ENCODE peak calls at places on chromosomes 2 and 18, in eight cellular contexts. One of them, this sample, is unnamed.

GRCh38 chr2:29186812-29187211 is 71.6 kb downstream of the CLIP4 start:
- DNase-seq in iris pigment epithelial cell: no peak
- DNase-seq in bronchial epithelial cell: no peak
- DNase-seq in GOT3: no peak
- DNase-seq in cerebellum: no peak
- DNase-seq in NCI-H1092 treated with DMSO at 0.1 percent for 48 hours: no peak
- DNase-seq in CD4-positive, CD25-positive, alpha-beta regulatory T cell: no peak
- DNase-seq in astrocyte of the spinal cord: no peak
- DNase-seq in this sample: no peak

GRCh38 chr2:11784747-11785610 is 38.5 kb downstream of the LPIN1 start:
- DNase-seq in bronchial epithelial cell: peak; percentile 7
- DNase-seq in CD4-positive, CD25-positive, alpha-beta regulatory T cell: peak; percentile 40
- DNase-seq in astrocyte of the spinal cord: peak; percentile 41
- DNase-seq in cerebellum: peak; percentile 63
- DNase-seq in GOT3: no peak
- DNase-seq in iris pigment epithelial cell: peak; percentile 36
- DNase-seq in NCI-H1092 treated with DMSO at 0.1 percent for 48 hours: peak; percentile 9
- DNase-seq in this sample: no peak

GRCh38 chr2:11129598-11130449 is 25.4 kb upstream of the SLC66A3 start:
- DNase-seq in iris pigment epithelial cell: no peak
- DNase-seq in CD4-positive, CD25-positive, alpha-beta regulatory T cell: peak; percentile 84
- DNase-seq in GOT3: no peak
- DNase-seq in astrocyte of the spinal cord: no peak
- DNase-seq in NCI-H1092 treated with DMSO at 0.1 percent for 48 hours: no peak
- DNase-seq in bronchial epithelial cell: peak; percentile 37
- DNase-seq in cerebellum: no peak
- DNase-seq in this sample: no peak

GRCh38 chr2:37302701-37303252 is 21.9 kb downstream of the PRKD3 start:
- DNase-seq in NCI-H1092 treated with DMSO at 0.1 percent for 48 hours: no peak
- DNase-seq in astrocyte of the spinal cord: no peak
- DNase-seq in GOT3: no peak
- DNase-seq in CD4-positive, CD25-positive, alpha-beta regulatory T cell: no peak
- DNase-seq in cerebellum: no peak
- DNase-seq in bronchial epithelial cell: no peak
- DNase-seq in iris pigment epithelial cell: no peak
- DNase-seq in this sample: no peak

GRCh38 chr2:72770879-72771461 is 54.9 kb downstream of the EXOC6B start:
- DNase-seq in cerebellum: peak; percentile 84
- DNase-seq in bronchial epithelial cell: peak; percentile 74
- DNase-seq in iris pigment epithelial cell: peak; percentile 71
- DNase-seq in CD4-positive, CD25-positive, alpha-beta regulatory T cell: peak; percentile 84
- DNase-seq in NCI-H1092 treated with DMSO at 0.1 percent for 48 hours: peak; percentile 55
- DNase-seq in GOT3: no peak
- DNase-seq in astrocyte of the spinal cord: peak; percentile 75
- DNase-seq in this sample: peak; percentile 33

GRCh38 chr2:86249176-86249842 is 50.1 kb downstream of the MRPL35 start:
- DNase-seq in bronchial epithelial cell: peak; percentile 51
- DNase-seq in iris pigment epithelial cell: peak; percentile 63
- DNase-seq in CD4-positive, CD25-positive, alpha-beta regulatory T cell: no peak
- DNase-seq in GOT3: no peak
- DNase-seq in NCI-H1092 treated with DMSO at 0.1 percent for 48 hours: peak; percentile 42
- DNase-seq in cerebellum: no peak
- DNase-seq in astrocyte of the spinal cord: peak; percentile 77
- DNase-seq in this sample: peak; percentile 83

GRCh38 chr2:29011650-29012060 is 30.6 kb downstream of the TOGARAM2 start:
- DNase-seq in CD4-positive, CD25-positive, alpha-beta regulatory T cell: peak; percentile 86
- DNase-seq in GOT3: no peak
- DNase-seq in iris pigment epithelial cell: peak; percentile 46
- DNase-seq in NCI-H1092 treated with DMSO at 0.1 percent for 48 hours: peak; percentile 39
- DNase-seq in cerebellum: peak; percentile 22
- DNase-seq in bronchial epithelial cell: no peak
- DNase-seq in astrocyte of the spinal cord: peak; percentile 31
- DNase-seq in this sample: no peak

GRCh38 chr2:222982010-222982908 is 69.7 kb upstream of the KCNE4 start:
- DNase-seq in iris pigment epithelial cell: peak; percentile 88
- DNase-seq in cerebellum: peak; percentile 21
- DNase-seq in astrocyte of the spinal cord: peak; percentile 85
- DNase-seq in CD4-positive, CD25-positive, alpha-beta regulatory T cell: no peak
- DNase-seq in NCI-H1092 treated with DMSO at 0.1 percent for 48 hours: peak; percentile 65
- DNase-seq in bronchial epithelial cell: peak; percentile 70
- DNase-seq in GOT3: no peak
- DNase-seq in this sample: peak; percentile 41

GRCh38 chr18:11096411-11096810 is 53.0 kb downstream of the PIEZO2 start:
- DNase-seq in NCI-H1092 treated with DMSO at 0.1 percent for 48 hours: no peak
- DNase-seq in CD4-positive, CD25-positive, alpha-beta regulatory T cell: no peak
- DNase-seq in iris pigment epithelial cell: no peak
- DNase-seq in cerebellum: no peak
- DNase-seq in GOT3: no peak
- DNase-seq in astrocyte of the spinal cord: no peak
- DNase-seq in bronchial epithelial cell: no peak
- DNase-seq in this sample: no peak

GRCh38 chr2:164847966-164848365 is 6.3 kb upstream of the COBLL1 start:
- DNase-seq in GOT3: no peak
- DNase-seq in CD4-positive, CD25-positive, alpha-beta regulatory T cell: no peak
- DNase-seq in astrocyte of the spinal cord: no peak
- DNase-seq in cerebellum: no peak
- DNase-seq in NCI-H1092 treated with DMSO at 0.1 percent for 48 hours: peak; percentile 74
- DNase-seq in bronchial epithelial cell: peak; percentile 92
- DNase-seq in iris pigment epithelial cell: no peak
- DNase-seq in this sample: peak; percentile 99

GRCh38 chr2:83826601-83827000 is 632.5 kb downstream of the SUCLG1 start:
- DNase-seq in GOT3: no peak
- DNase-seq in bronchial epithelial cell: no peak
- DNase-seq in CD4-positive, CD25-positive, alpha-beta regulatory T cell: no peak
- DNase-seq in iris pigment epithelial cell: no peak
- DNase-seq in astrocyte of the spinal cord: no peak
- DNase-seq in cerebellum: no peak
- DNase-seq in NCI-H1092 treated with DMSO at 0.1 percent for 48 hours: no peak
- DNase-seq in this sample: peak; percentile 83

GRCh38 chr2:137706786-137707613 is 257.3 kb upstream of the HNMT start:
- DNase-seq in astrocyte of the spinal cord: no peak
- DNase-seq in cerebellum: no peak
- DNase-seq in GOT3: no peak
- DNase-seq in NCI-H1092 treated with DMSO at 0.1 percent for 48 hours: no peak
- DNase-seq in bronchial epithelial cell: no peak
- DNase-seq in iris pigment epithelial cell: peak; percentile 10
- DNase-seq in CD4-positive, CD25-positive, alpha-beta regulatory T cell: no peak
- DNase-seq in this sample: no peak

GRCh38 chr2:236507393-236508085 is 62.1 kb upstream of the ACKR3 start:
- DNase-seq in iris pigment epithelial cell: peak; percentile 17
- DNase-seq in bronchial epithelial cell: peak; percentile 71
- DNase-seq in astrocyte of the spinal cord: peak; percentile 30
- DNase-seq in CD4-positive, CD25-positive, alpha-beta regulatory T cell: peak; percentile 60
- DNase-seq in cerebellum: peak; percentile 18
- DNase-seq in NCI-H1092 treated with DMSO at 0.1 percent for 48 hours: no peak
- DNase-seq in GOT3: no peak
- DNase-seq in this sample: no peak

GRCh38 chr2:135987441-135987840 is 2.0 kb upstream of the DARS1 start:
- DNase-seq in iris pigment epithelial cell: no peak
- DNase-seq in NCI-H1092 treated with DMSO at 0.1 percent for 48 hours: no peak
- DNase-seq in CD4-positive, CD25-positive, alpha-beta regulatory T cell: no peak
- DNase-seq in bronchial epithelial cell: no peak
- DNase-seq in GOT3: no peak
- DNase-seq in astrocyte of the spinal cord: no peak
- DNase-seq in cerebellum: no peak
- DNase-seq in this sample: no peak

GRCh38 chr18:52340466-52341378 is 725 bp downstream of the DCC start:
- DNase-seq in iris pigment epithelial cell: no peak
- DNase-seq in astrocyte of the spinal cord: peak; percentile 23
- DNase-seq in cerebellum: no peak
- DNase-seq in GOT3: no peak
- DNase-seq in CD4-positive, CD25-positive, alpha-beta regulatory T cell: no peak
- DNase-seq in NCI-H1092 treated with DMSO at 0.1 percent for 48 hours: no peak
- DNase-seq in bronchial epithelial cell: no peak
- DNase-seq in this sample: no peak

GRCh38 chr2:71667256-71668182 is 214.2 kb downstream of the DYSF start:
- DNase-seq in CD4-positive, CD25-positive, alpha-beta regulatory T cell: no peak
- DNase-seq in cerebellum: no peak
- DNase-seq in bronchial epithelial cell: no peak
- DNase-seq in astrocyte of the spinal cord: no peak
- DNase-seq in NCI-H1092 treated with DMSO at 0.1 percent for 48 hours: no peak
- DNase-seq in iris pigment epithelial cell: no peak
- DNase-seq in GOT3: no peak
- DNase-seq in this sample: no peak

GRCh38 chr2:39513641-39514094 is 76.6 kb upstream of the MAP4K3 start:
- DNase-seq in astrocyte of the spinal cord: peak; percentile 96
- DNase-seq in iris pigment epithelial cell: peak; percentile 98
- DNase-seq in cerebellum: peak; percentile 37
- DNase-seq in bronchial epithelial cell: peak; percentile 93
- DNase-seq in NCI-H1092 treated with DMSO at 0.1 percent for 48 hours: peak; percentile 1
- DNase-seq in CD4-positive, CD25-positive, alpha-beta regulatory T cell: peak; percentile 43
- DNase-seq in GOT3: peak; percentile 63
- DNase-seq in this sample: peak; percentile 61

GRCh38 chr2:148813603-148814065 is 61.4 kb upstream of the KIF5C start:
- DNase-seq in GOT3: no peak
- DNase-seq in bronchial epithelial cell: no peak
- DNase-seq in astrocyte of the spinal cord: no peak
- DNase-seq in CD4-positive, CD25-positive, alpha-beta regulatory T cell: peak; percentile 38
- DNase-seq in NCI-H1092 treated with DMSO at 0.1 percent for 48 hours: no peak
- DNase-seq in iris pigment epithelial cell: no peak
- DNase-seq in cerebellum: no peak
- DNase-seq in this sample: no peak

GRCh38 chr18:48533340-48534093 is 5.3 kb upstream of the CTIF start:
- DNase-seq in astrocyte of the spinal cord: no peak
- DNase-seq in GOT3: no peak
- DNase-seq in bronchial epithelial cell: no peak
- DNase-seq in iris pigment epithelial cell: no peak
- DNase-seq in cerebellum: no peak
- DNase-seq in NCI-H1092 treated with DMSO at 0.1 percent for 48 hours: no peak
- DNase-seq in CD4-positive, CD25-positive, alpha-beta regulatory T cell: no peak
- DNase-seq in this sample: no peak

GRCh38 chr2:1249897-1250687 is 163.2 kb upstream of the TPO start:
- DNase-seq in CD4-positive, CD25-positive, alpha-beta regulatory T cell: no peak
- DNase-seq in NCI-H1092 treated with DMSO at 0.1 percent for 48 hours: no peak
- DNase-seq in astrocyte of the spinal cord: no peak
- DNase-seq in bronchial epithelial cell: no peak
- DNase-seq in GOT3: no peak
- DNase-seq in iris pigment epithelial cell: no peak
- DNase-seq in cerebellum: no peak
- DNase-seq in this sample: no peak

GRCh38 chr2:120939595-120940318 is 204.1 kb downstream of the GLI2 start:
- DNase-seq in iris pigment epithelial cell: peak; percentile 94
- DNase-seq in astrocyte of the spinal cord: peak; percentile 94
- DNase-seq in NCI-H1092 treated with DMSO at 0.1 percent for 48 hours: no peak
- DNase-seq in CD4-positive, CD25-positive, alpha-beta regulatory T cell: no peak
- DNase-seq in bronchial epithelial cell: peak; percentile 88
- DNase-seq in cerebellum: no peak
- DNase-seq in GOT3: no peak
- DNase-seq in this sample: no peak

GRCh38 chr2:55130849-55131248 is 80.6 kb upstream of the RTN4 start:
- DNase-seq in GOT3: no peak
- DNase-seq in bronchial epithelial cell: no peak
- DNase-seq in NCI-H1092 treated with DMSO at 0.1 percent for 48 hours: no peak
- DNase-seq in CD4-positive, CD25-positive, alpha-beta regulatory T cell: no peak
- DNase-seq in cerebellum: no peak
- DNase-seq in astrocyte of the spinal cord: no peak
- DNase-seq in iris pigment epithelial cell: no peak
- DNase-seq in this sample: no peak

GRCh38 chr2:168490916-168491605 is 35.0 kb downstream of the CERS6 start:
- DNase-seq in bronchial epithelial cell: no peak
- DNase-seq in NCI-H1092 treated with DMSO at 0.1 percent for 48 hours: no peak
- DNase-seq in iris pigment epithelial cell: no peak
- DNase-seq in cerebellum: no peak
- DNase-seq in astrocyte of the spinal cord: no peak
- DNase-seq in CD4-positive, CD25-positive, alpha-beta regulatory T cell: peak; percentile 28
- DNase-seq in GOT3: no peak
- DNase-seq in this sample: no peak

GRCh38 chr2:71893646-71894045 is 254.0 kb downstream of the CYP26B1 start:
- DNase-seq in NCI-H1092 treated with DMSO at 0.1 percent for 48 hours: no peak
- DNase-seq in cerebellum: no peak
- DNase-seq in astrocyte of the spinal cord: no peak
- DNase-seq in iris pigment epithelial cell: no peak
- DNase-seq in CD4-positive, CD25-positive, alpha-beta regulatory T cell: no peak
- DNase-seq in GOT3: no peak
- DNase-seq in bronchial epithelial cell: no peak
- DNase-seq in this sample: no peak